ENCODE peak calls at places on chromosomes 13 and 19, in ten cellular contexts. One of them, this sample, is unnamed.

GRCh38 chr13:109330941-109331340 is 455.4 kb downstream of the IRS2 start:
- DNase-seq in CD8-positive, alpha-beta T cell: no peak
- DNase-seq in fibroblast of lung: peak
- DNase-seq in GM13976: no peak
- DNase-seq in mucosa of descending colon: no peak
- DNase-seq in fibroblast of mammary gland: peak
- DNase-seq in nephron progenitor cell: no peak
- DNase-seq in AG04450: no peak
- DNase-seq in IMR-90: peak
- DNase-seq in foreskin fibroblast: peak
- DNase-seq in this sample: peak

GRCh38 chr19:5943623-5944022 is 29.6 kb downstream of the CAPS start:
- DNase-seq in CD8-positive, alpha-beta T cell: no peak
- DNase-seq in fibroblast of lung: peak
- DNase-seq in GM13976: no peak
- DNase-seq in mucosa of descending colon: no peak
- DNase-seq in fibroblast of mammary gland: peak
- DNase-seq in nephron progenitor cell: no peak
- DNase-seq in AG04450: no peak
- DNase-seq in IMR-90: peak
- DNase-seq in foreskin fibroblast: no peak
- DNase-seq in this sample: peak

GRCh38 chr13:48210178-48210577 is 22.8 kb upstream of the ITM2B start:
- DNase-seq in CD8-positive, alpha-beta T cell: no peak
- DNase-seq in fibroblast of lung: peak
- DNase-seq in GM13976: no peak
- DNase-seq in mucosa of descending colon: no peak
- DNase-seq in fibroblast of mammary gland: peak
- DNase-seq in nephron progenitor cell: no peak
- DNase-seq in AG04450: peak
- DNase-seq in IMR-90: peak
- DNase-seq in foreskin fibroblast: peak
- DNase-seq in this sample: peak

GRCh38 chr19:45187421-45188100 is 9.0 kb downstream of the BLOC1S3 start:
- DNase-seq in CD8-positive, alpha-beta T cell: peak
- DNase-seq in fibroblast of lung: no peak
- DNase-seq in GM13976: peak
- DNase-seq in mucosa of descending colon: no peak
- DNase-seq in fibroblast of mammary gland: no peak
- DNase-seq in nephron progenitor cell: peak
- DNase-seq in AG04450: no peak
- DNase-seq in IMR-90: no peak
- DNase-seq in foreskin fibroblast: no peak
- DNase-seq in this sample: peak

GRCh38 chr19:15328312-15328711 is 4.0 kb downstream of the BRD4 start:
- DNase-seq in CD8-positive, alpha-beta T cell: no peak
- DNase-seq in fibroblast of lung: peak
- DNase-seq in GM13976: no peak
- DNase-seq in mucosa of descending colon: no peak
- DNase-seq in fibroblast of mammary gland: peak
- DNase-seq in nephron progenitor cell: no peak
- DNase-seq in AG04450: no peak
- DNase-seq in IMR-90: no peak
- DNase-seq in foreskin fibroblast: no peak
- DNase-seq in this sample: no peak

GRCh38 chr13:37995052-37995451 is 125.5 kb upstream of the TRPC4 start:
- DNase-seq in CD8-positive, alpha-beta T cell: no peak
- DNase-seq in fibroblast of lung: peak
- DNase-seq in GM13976: no peak
- DNase-seq in mucosa of descending colon: no peak
- DNase-seq in fibroblast of mammary gland: no peak
- DNase-seq in nephron progenitor cell: peak
- DNase-seq in AG04450: no peak
- DNase-seq in IMR-90: peak
- DNase-seq in foreskin fibroblast: no peak
- DNase-seq in this sample: peak

GRCh38 chr19:39110263-39110967 is 15.2 kb upstream of the PAK4 start:
- DNase-seq in CD8-positive, alpha-beta T cell: peak
- DNase-seq in fibroblast of lung: no peak
- DNase-seq in GM13976: peak
- DNase-seq in mucosa of descending colon: no peak
- DNase-seq in fibroblast of mammary gland: peak
- DNase-seq in nephron progenitor cell: peak
- DNase-seq in AG04450: no peak
- DNase-seq in IMR-90: no peak
- DNase-seq in foreskin fibroblast: no peak
- DNase-seq in this sample: peak

GRCh38 chr13:99086869-99087129 is 108.9 kb upstream of the DOCK9 start:
- DNase-seq in CD8-positive, alpha-beta T cell: peak
- DNase-seq in fibroblast of lung: peak
- DNase-seq in GM13976: no peak
- DNase-seq in mucosa of descending colon: peak
- DNase-seq in fibroblast of mammary gland: peak
- DNase-seq in nephron progenitor cell: no peak
- DNase-seq in AG04450: no peak
- DNase-seq in IMR-90: no peak
- DNase-seq in foreskin fibroblast: peak
- DNase-seq in this sample: peak

GRCh38 chr19:47112166-47112663 is 1.4 kb downstream of the ZC3H4 start:
- DNase-seq in CD8-positive, alpha-beta T cell: peak
- DNase-seq in fibroblast of lung: peak
- DNase-seq in GM13976: peak
- DNase-seq in mucosa of descending colon: peak
- DNase-seq in fibroblast of mammary gland: peak
- DNase-seq in nephron progenitor cell: peak
- DNase-seq in AG04450: peak
- DNase-seq in IMR-90: peak
- DNase-seq in foreskin fibroblast: peak
- DNase-seq in this sample: peak

GRCh38 chr13:20332361-20333096 is 100.4 kb upstream of the GJB6 start:
- DNase-seq in CD8-positive, alpha-beta T cell: no peak
- DNase-seq in fibroblast of lung: peak
- DNase-seq in GM13976: no peak
- DNase-seq in mucosa of descending colon: no peak
- DNase-seq in fibroblast of mammary gland: peak
- DNase-seq in nephron progenitor cell: no peak
- DNase-seq in AG04450: no peak
- DNase-seq in IMR-90: no peak
- DNase-seq in foreskin fibroblast: peak
- DNase-seq in this sample: no peak

GRCh38 chr13:49220035-49220855 is at the start of gene MLNR:
- DNase-seq in CD8-positive, alpha-beta T cell: peak
- DNase-seq in fibroblast of lung: peak
- DNase-seq in GM13976: peak
- DNase-seq in mucosa of descending colon: peak
- DNase-seq in fibroblast of mammary gland: peak
- DNase-seq in nephron progenitor cell: peak
- DNase-seq in AG04450: no peak
- DNase-seq in IMR-90: no peak
- DNase-seq in foreskin fibroblast: no peak
- DNase-seq in this sample: no peak

GRCh38 chr19:51706296-51706695 is 13.2 kb downstream of the SPACA6 start:
- DNase-seq in CD8-positive, alpha-beta T cell: no peak
- DNase-seq in fibroblast of lung: no peak
- DNase-seq in GM13976: no peak
- DNase-seq in mucosa of descending colon: no peak
- DNase-seq in fibroblast of mammary gland: no peak
- DNase-seq in nephron progenitor cell: no peak
- DNase-seq in AG04450: no peak
- DNase-seq in IMR-90: no peak
- DNase-seq in foreskin fibroblast: no peak
- DNase-seq in this sample: peak

GRCh38 chr13:22372261-22372660 is 701.4 kb downstream of the FGF9 start:
- DNase-seq in CD8-positive, alpha-beta T cell: no peak
- DNase-seq in fibroblast of lung: no peak
- DNase-seq in GM13976: no peak
- DNase-seq in mucosa of descending colon: no peak
- DNase-seq in fibroblast of mammary gland: no peak
- DNase-seq in nephron progenitor cell: no peak
- DNase-seq in AG04450: no peak
- DNase-seq in IMR-90: no peak
- DNase-seq in foreskin fibroblast: no peak
- DNase-seq in this sample: no peak

GRCh38 chr19:35247526-35248309 is 1.1 kb upstream of the LSR start:
- DNase-seq in CD8-positive, alpha-beta T cell: peak
- DNase-seq in fibroblast of lung: no peak
- DNase-seq in GM13976: peak
- DNase-seq in mucosa of descending colon: peak
- DNase-seq in fibroblast of mammary gland: no peak
- DNase-seq in nephron progenitor cell: peak
- DNase-seq in AG04450: no peak
- DNase-seq in IMR-90: no peak
- DNase-seq in foreskin fibroblast: no peak
- DNase-seq in this sample: no peak

GRCh38 chr19:18340990-18341868 is 831 bp downstream of the PGPEP1 start:
- DNase-seq in CD8-positive, alpha-beta T cell: peak
- DNase-seq in fibroblast of lung: peak
- DNase-seq in GM13976: peak
- DNase-seq in mucosa of descending colon: peak
- DNase-seq in fibroblast of mammary gland: peak
- DNase-seq in nephron progenitor cell: peak
- DNase-seq in AG04450: no peak
- DNase-seq in IMR-90: peak
- DNase-seq in foreskin fibroblast: peak
- DNase-seq in this sample: peak

GRCh38 chr19:34082289-34083077 is 89.8 kb upstream of the LSM14A start:
- DNase-seq in CD8-positive, alpha-beta T cell: no peak
- DNase-seq in fibroblast of lung: no peak
- DNase-seq in GM13976: no peak
- DNase-seq in mucosa of descending colon: no peak
- DNase-seq in fibroblast of mammary gland: no peak
- DNase-seq in nephron progenitor cell: peak
- DNase-seq in AG04450: no peak
- DNase-seq in IMR-90: no peak
- DNase-seq in foreskin fibroblast: no peak
- DNase-seq in this sample: peak

GRCh38 chr19:12956446-12957388 is at the start of gene GADD45GIP1:
- DNase-seq in CD8-positive, alpha-beta T cell: peak
- DNase-seq in fibroblast of lung: peak
- DNase-seq in GM13976: peak
- DNase-seq in mucosa of descending colon: peak
- DNase-seq in fibroblast of mammary gland: peak
- DNase-seq in nephron progenitor cell: peak
- DNase-seq in AG04450: no peak
- DNase-seq in IMR-90: peak
- DNase-seq in foreskin fibroblast: peak
- DNase-seq in this sample: peak

GRCh38 chr13:21012841-21013681 is 48.3 kb downstream of the LATS2 start:
- DNase-seq in CD8-positive, alpha-beta T cell: no peak
- DNase-seq in fibroblast of lung: peak
- DNase-seq in GM13976: no peak
- DNase-seq in mucosa of descending colon: no peak
- DNase-seq in fibroblast of mammary gland: no peak
- DNase-seq in nephron progenitor cell: no peak
- DNase-seq in AG04450: no peak
- DNase-seq in IMR-90: no peak
- DNase-seq in foreskin fibroblast: no peak
- DNase-seq in this sample: peak

DNA sequence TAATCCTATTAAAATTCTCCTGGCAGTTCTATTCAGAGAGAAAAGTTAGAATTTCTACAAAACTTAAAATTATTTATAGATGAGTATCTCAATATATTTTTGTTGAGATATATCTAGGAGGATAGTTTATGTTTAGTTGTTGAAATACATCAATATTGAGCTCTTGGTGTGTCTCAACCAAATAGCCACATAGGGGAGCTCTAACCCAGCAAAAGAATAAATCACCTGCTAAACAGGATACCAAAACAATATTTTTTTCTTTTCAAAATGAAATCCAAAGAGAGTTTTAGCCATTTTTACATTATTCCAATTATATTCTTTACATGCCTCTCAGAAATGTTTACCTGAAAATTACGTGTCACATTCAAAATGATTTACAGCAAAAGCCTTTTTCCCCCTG is 954.7 kb downstream of the SLITRK6 start:
- DNase-seq in CD8-positive, alpha-beta T cell: no peak
- DNase-seq in fibroblast of lung: peak
- DNase-seq in GM13976: no peak
- DNase-seq in mucosa of descending colon: no peak
- DNase-seq in fibroblast of mammary gland: no peak
- DNase-seq in nephron progenitor cell: no peak
- DNase-seq in AG04450: no peak
- DNase-seq in IMR-90: no peak
- DNase-seq in foreskin fibroblast: no peak
- DNase-seq in this sample: peak
- TF ChIP-seq CTCF in CD8-positive, alpha-beta T cell: no peak
- TF ChIP-seq CTCF in fibroblast of lung: no peak
- TF ChIP-seq CTCF in GM13976: no peak
- TF ChIP-seq CTCF in mucosa of descending colon: no peak
- TF ChIP-seq CTCF in fibroblast of mammary gland: no peak
- TF ChIP-seq CTCF in nephron progenitor cell: peak
- TF ChIP-seq CTCF in AG04450: peak
- TF ChIP-seq CTCF in IMR-90: no peak
- TF ChIP-seq CTCF in foreskin fibroblast: peak
- TF ChIP-seq CTCF in this sample: peak

GRCh38 chr19:22257916-22258315 is 28.3 kb upstream of the ZNF729 start:
- DNase-seq in CD8-positive, alpha-beta T cell: no peak
- DNase-seq in fibroblast of lung: no peak
- DNase-seq in GM13976: no peak
- DNase-seq in mucosa of descending colon: no peak
- DNase-seq in fibroblast of mammary gland: no peak
- DNase-seq in nephron progenitor cell: no peak
- DNase-seq in AG04450: no peak
- DNase-seq in IMR-90: no peak
- DNase-seq in foreskin fibroblast: no peak
- DNase-seq in this sample: no peak
- TF ChIP-seq CTCF in CD8-positive, alpha-beta T cell: no peak
- TF ChIP-seq CTCF in fibroblast of lung: no peak
- TF ChIP-seq CTCF in GM13976: no peak
- TF ChIP-seq CTCF in mucosa of descending colon: no peak
- TF ChIP-seq CTCF in fibroblast of mammary gland: no peak
- TF ChIP-seq CTCF in nephron progenitor cell: no peak
- TF ChIP-seq CTCF in AG04450: no peak
- TF ChIP-seq CTCF in IMR-90: no peak
- TF ChIP-seq CTCF in foreskin fibroblast: no peak
- TF ChIP-seq CTCF in this sample: no peak

GRCh38 chr19:48630289-48631036 is 6.7 kb downstream of the DBP start:
- DNase-seq in CD8-positive, alpha-beta T cell: no peak
- DNase-seq in fibroblast of lung: peak
- DNase-seq in GM13976: no peak
- DNase-seq in mucosa of descending colon: peak
- DNase-seq in fibroblast of mammary gland: no peak
- DNase-seq in nephron progenitor cell: no peak
- DNase-seq in AG04450: no peak
- DNase-seq in IMR-90: no peak
- DNase-seq in foreskin fibroblast: no peak
- DNase-seq in this sample: peak
- TF ChIP-seq CTCF in CD8-positive, alpha-beta T cell: no peak
- TF ChIP-seq CTCF in fibroblast of lung: peak
- TF ChIP-seq CTCF in GM13976: no peak
- TF ChIP-seq CTCF in mucosa of descending colon: no peak
- TF ChIP-seq CTCF in fibroblast of mammary gland: no peak
- TF ChIP-seq CTCF in nephron progenitor cell: no peak
- TF ChIP-seq CTCF in AG04450: peak
- TF ChIP-seq CTCF in IMR-90: peak
- TF ChIP-seq CTCF in foreskin fibroblast: no peak
- TF ChIP-seq CTCF in this sample: peak

DNA sequence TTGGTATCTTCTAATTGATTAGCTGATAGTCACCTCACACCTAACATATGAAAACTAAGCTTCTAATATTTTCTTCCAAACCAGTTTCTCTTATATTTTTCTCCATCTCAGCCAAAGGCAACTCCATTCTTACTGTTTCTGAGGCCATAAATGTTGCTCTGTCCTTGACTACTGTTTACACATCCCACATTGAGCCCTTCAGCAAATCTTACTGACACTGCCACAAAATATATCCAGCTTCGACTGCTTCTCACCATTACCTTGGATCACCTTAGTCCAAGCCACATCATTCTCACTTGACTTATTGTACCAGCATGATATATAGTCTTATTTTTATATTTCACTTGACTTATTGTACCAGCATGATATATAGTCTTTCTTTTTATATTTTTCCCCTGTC is 121.6 kb downstream of the MAB21L1 start:
- DNase-seq in CD8-positive, alpha-beta T cell: no peak
- DNase-seq in fibroblast of lung: no peak
- DNase-seq in GM13976: no peak
- DNase-seq in mucosa of descending colon: no peak
- DNase-seq in fibroblast of mammary gland: no peak
- DNase-seq in nephron progenitor cell: no peak
- DNase-seq in AG04450: no peak
- DNase-seq in IMR-90: no peak
- DNase-seq in foreskin fibroblast: no peak
- DNase-seq in this sample: no peak
- TF ChIP-seq CTCF in CD8-positive, alpha-beta T cell: no peak
- TF ChIP-seq CTCF in fibroblast of lung: no peak
- TF ChIP-seq CTCF in GM13976: no peak
- TF ChIP-seq CTCF in mucosa of descending colon: no peak
- TF ChIP-seq CTCF in fibroblast of mammary gland: no peak
- TF ChIP-seq CTCF in nephron progenitor cell: no peak
- TF ChIP-seq CTCF in AG04450: no peak
- TF ChIP-seq CTCF in IMR-90: no peak
- TF ChIP-seq CTCF in foreskin fibroblast: no peak
- TF ChIP-seq CTCF in this sample: no peak

This sample was measured in choroid plexus epithelial cell.